ENCODE peak calls at places on chromosomes 16 and 17, in nine cellular contexts. U is IMR-90, V is HCT116, J is K562, K is upper lobe of left lung, I is body of pancreas, C is A549, P is heart left ventricle, T is GM12878. D is an unnamed sample.

GRCh38 chr17:57803026-57803425 is 46.8 kb downstream of the MRPS23 start:
- ATAC-seq in K (no peak), T (no peak), U (no peak), J (no peak), C (no peak), I (no peak), V (no peak), P (no peak), D (no peak)

GRCh38 chr16:22890976-22891375 is 77.0 kb downstream of the HS3ST2 start:
- ATAC-seq in T (no peak), I (no peak), P (no peak), C (no peak), V (no peak), U (no peak), K (no peak), J (no peak), D (no peak)

GRCh38 chr17:78401891-78402290 is 23.4 kb downstream of the PGS1 start:
- ATAC-seq in J (no peak), C (no peak), T (no peak), K (no peak), I (no peak), U (no peak), V (no peak), P (no peak), D (no peak)

GRCh38 chr16:89052824-89053724 is 40.6 kb upstream of the ACSF3 start:
- ATAC-seq in J (peak), V (peak), T (no peak), K (no peak), C (peak), I (no peak), P (no peak), U (peak), D (no peak)

GRCh38 chr17:45775576-45776011 is 8.5 kb upstream of the CRHR1 start:
- ATAC-seq in V (peak), C (peak), K (peak), U (no peak), T (no peak), J (no peak), I (peak), P (peak), D (peak)

GRCh38 chr16:87570938-87571867 is 31.1 kb upstream of the JPH3 start:
- ATAC-seq in T (peak), V (peak), J (peak), P (peak), I (peak), K (peak), U (peak), C (peak), D (peak)

GRCh38 chr16:88069397-88070168 is 118.3 kb downstream of the BANP start:
- ATAC-seq in I (no peak), C (no peak), K (no peak), U (no peak), T (peak), V (no peak), J (no peak), P (no peak), D (no peak)

GRCh38 chr16:87153326-87153725 is 163.9 kb downstream of the C16orf95 start:
- ATAC-seq in I (no peak), T (no peak), K (no peak), C (no peak), P (no peak), V (no peak), J (no peak), U (no peak), D (no peak)

GRCh38 chr17:69250641-69251040 is 22.0 kb upstream of the ABCA10 start:
- ATAC-seq in V (no peak), I (no peak), J (no peak), U (peak), C (no peak), T (no peak), K (no peak), P (no peak), D (no peak)

GRCh38 chr17:82088838-82089722 is 9.0 kb downstream of the FASN start:
- ATAC-seq in K (no peak), V (no peak), T (no peak), C (no peak), U (no peak), P (no peak), I (no peak), J (no peak), D (no peak)

GRCh38 chr17:82089723-82090548 is 8.1 kb downstream of the FASN start:
- ATAC-seq in U (no peak), P (no peak), I (no peak), V (peak), K (no peak), T (no peak), J (no peak), C (no peak), D (no peak)

GRCh38 chr17:82092094-82092586 is 5.9 kb downstream of the FASN start:
- ATAC-seq in V (no peak), P (no peak), T (no peak), K (no peak), U (no peak), C (no peak), I (no peak), J (no peak), D (no peak)

GRCh38 chr17:82091264-82092066 is 6.6 kb downstream of the FASN start:
- ATAC-seq in P (no peak), I (no peak), V (no peak), U (no peak), J (no peak), T (no peak), K (no peak), C (no peak), D (no peak)

GRCh38 chr17:82090549-82091263 is 7.3 kb downstream of the FASN start:
- ATAC-seq in K (no peak), J (no peak), I (no peak), V (no peak), U (no peak), C (no peak), P (no peak), T (no peak), D (no peak)
- TF ChIP-seq POLR2A in K (no peak), J (peak), I (no peak), V (no peak), U (no peak), C (no peak), P (no peak), T (peak), D (no peak)

DNA sequence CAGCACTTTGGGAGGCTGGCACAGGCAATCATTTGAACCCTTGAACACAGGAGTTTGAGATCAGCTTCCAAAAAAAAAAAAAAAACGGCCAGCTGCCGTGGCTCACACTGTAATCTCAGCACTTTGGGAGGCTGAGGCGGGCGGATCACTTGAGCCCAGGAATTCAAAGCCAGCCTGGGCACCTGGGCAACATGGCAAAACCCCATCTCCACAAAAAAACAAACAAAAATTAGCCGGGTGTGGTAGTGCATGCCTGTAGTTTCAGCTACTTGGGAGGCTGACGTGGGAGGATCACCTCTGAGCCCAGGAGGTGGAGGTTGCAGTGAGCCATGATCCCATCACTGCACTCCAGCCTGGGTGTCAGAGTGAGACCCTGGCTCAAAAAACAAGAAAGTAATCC is 39.0 kb downstream of the GRB2 start:
- ATAC-seq in P (no peak), U (no peak), V (no peak), I (peak), C (no peak), T (no peak), J (no peak), K (no peak), D (no peak)
- H3K27ac ChIP-seq in P (no peak), U (no peak), V (no peak), I (no peak), C (peak), T (peak), J (no peak), K (peak), D (no peak)

GRCh38 chr16:30096862-30097563 is 1.0 kb upstream of the YPEL3 start:
- ATAC-seq in I (no peak), K (no peak), C (no peak), T (no peak), U (no peak), V (no peak), J (no peak), P (no peak), D (no peak)

GRCh38 chr16:30095166-30096078 is 591 bp downstream of the YPEL3 start:
- ATAC-seq in K (no peak), U (no peak), C (no peak), I (peak), P (no peak), T (no peak), V (no peak), J (no peak), D (no peak)

GRCh38 chr16:30092373-30093010 is 768 bp upstream of the TBX6 start:
- ATAC-seq in I (peak), U (no peak), K (peak), J (peak), P (peak), C (peak), T (peak), V (peak), D (peak)

GRCh38 chr16:30096105-30096861 is at the start of gene YPEL3:
- ATAC-seq in U (peak), T (peak), K (peak), C (peak), V (peak), J (peak), I (peak), P (peak), D (peak)

DNA sequence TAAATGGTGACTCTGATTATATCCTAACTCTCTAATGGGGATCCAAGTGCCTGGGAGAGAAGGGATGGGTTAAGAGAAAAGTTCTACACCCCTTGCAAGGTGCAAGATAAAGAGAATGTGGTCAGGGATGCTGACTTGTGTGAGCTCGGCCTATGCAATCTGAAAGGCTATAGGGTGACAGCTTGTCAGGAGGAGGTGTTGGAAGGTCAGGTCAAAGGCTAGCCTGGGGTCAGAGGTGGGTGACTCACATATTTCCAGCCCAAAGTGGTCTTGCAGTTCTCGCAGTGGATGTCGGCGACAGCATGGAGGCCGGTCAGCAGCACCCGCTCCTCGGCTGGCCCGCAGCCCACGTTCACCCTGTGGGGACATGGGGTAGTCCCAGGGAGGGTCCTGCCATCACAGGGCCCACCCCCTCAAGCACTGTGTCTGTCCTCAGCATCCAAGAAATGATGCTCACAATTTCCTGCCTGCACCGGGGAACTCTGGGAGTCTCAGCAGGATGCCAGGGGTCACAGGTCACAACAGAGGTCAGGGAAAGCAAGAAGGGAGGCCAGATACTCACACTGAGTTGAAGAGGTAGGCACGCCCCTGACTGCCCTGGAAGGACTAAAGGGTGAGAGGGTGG is 1.4 kb downstream of the YPEL3 start:
- ATAC-seq in V (no peak), K (no peak), U (no peak), P (no peak), J (no peak), C (no peak), I (no peak), T (no peak), D (no peak)
- H3K4me3 ChIP-seq in V (no peak), K (peak), U (no peak), P (peak), J (no peak), C (no peak), I (peak), T (peak), D (peak)

DNA sequence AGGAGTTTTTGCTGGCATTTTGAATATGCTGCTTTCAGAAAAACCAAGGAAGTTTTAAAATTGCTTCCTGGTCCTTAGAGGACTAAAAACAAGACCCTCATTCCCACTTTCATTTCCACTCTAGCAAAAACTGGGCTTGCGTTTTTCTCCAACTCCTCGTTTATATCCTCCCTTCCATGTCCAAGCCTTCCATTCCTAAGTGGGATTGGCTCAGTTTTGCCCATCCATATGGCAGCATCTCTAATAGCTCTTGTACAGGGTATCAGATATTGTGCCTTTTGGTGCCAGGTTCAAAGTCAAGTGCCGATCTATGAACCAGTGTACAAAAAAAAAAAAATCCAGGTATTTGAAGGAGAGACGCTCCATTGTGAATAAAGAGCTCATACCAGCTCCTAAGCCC is 9.9 kb upstream of the TBKBP1 start:
- ATAC-seq in P (no peak), I (no peak), U (no peak), J (no peak), T (no peak), C (no peak), K (no peak), V (no peak), D (no peak)
- TF ChIP-seq POLR2A in P (no peak), I (no peak), U (no peak), J (peak), T (no peak), C (no peak), K (no peak), V (no peak), D (no peak)